ENCODE peak calls at places on chromosomes 2 and 18, in five cellular contexts. U is NCI-H510A, S is hepatocyte, L is NCI-H345, E is breast epithelium. H is an unnamed sample.

GRCh38 chr2:69510204-69510603 is 73.0 kb upstream of the NFU1 start:
- DNase-seq in U (no peak), S (no peak), E (no peak), L (no peak), H (no peak)

GRCh38 chr2:39265315-39265714 is 21.5 kb upstream of the CDKL4 start:
- DNase-seq in S (no peak), U (no peak), L (no peak), E (no peak), H (no peak)

GRCh38 chr2:8515390-8515761 is 166.5 kb upstream of the ID2 start:
- DNase-seq in E (no peak), S (no peak), L (no peak), U (no peak), H (no peak)

GRCh38 chr2:64768426-64769033 is 114.8 kb upstream of the SERTAD2 start:
- DNase-seq in U (no peak), L (no peak), E (no peak), S (no peak), H (no peak)

GRCh38 chr18:58723810-58724602 is 52.7 kb downstream of the MALT1 start:
- DNase-seq in L (no peak), E (no peak), U (no peak), S (no peak), H (no peak)

GRCh38 chr2:84297155-84297554 is 161.9 kb downstream of the SUCLG1 start:
- DNase-seq in E (no peak), S (peak; percentile 79), U (no peak), L (no peak), H (no peak)

GRCh38 chr2:231124833-231125232 is at the start of gene HTR2B:
- DNase-seq in E (no peak), L (no peak), S (no peak), U (no peak), H (no peak)

GRCh38 chr2:73700111-73700510 is 37.0 kb downstream of the TPRKB start:
- DNase-seq in E (no peak), S (no peak), L (no peak), U (no peak), H (no peak)

GRCh38 chr2:16773080-16773713 is 107.6 kb upstream of the CYRIA start:
- DNase-seq in S (peak; percentile 77), U (peak; percentile 10), E (no peak), L (peak; percentile 65), H (no peak)

GRCh38 chr18:47983946-47984345 is 53.5 kb upstream of the SMAD2 start:
- DNase-seq in L (no peak), U (no peak), S (no peak), E (no peak), H (no peak)

GRCh38 chr2:43708891-43709290 is 32.7 kb upstream of the C1GALT1C1L start:
- DNase-seq in U (no peak), L (no peak), S (no peak), E (no peak), H (no peak)

GRCh38 chr2:60415814-60416213 is 137.6 kb downstream of the BCL11A start:
- DNase-seq in S (no peak), E (no peak), U (no peak), L (no peak), H (no peak)

GRCh38 chr2:159209341-159210306 is 76.9 kb downstream of the WDSUB1 start:
- DNase-seq in S (no peak), E (no peak), U (no peak), L (no peak), H (no peak)

GRCh38 chr2:178271629-178272333 is 77.5 kb downstream of the OSBPL6 start:
- DNase-seq in S (peak; percentile 10), E (peak; percentile 57), L (no peak), U (no peak), H (no peak)

GRCh38 chr2:221972813-221973478 is 325.9 kb downstream of the PAX3 start:
- DNase-seq in L (no peak), S (no peak), E (no peak), U (no peak), H (no peak)

GRCh38 chr18:10164241-10165160 is 250.7 kb downstream of the VAPA start:
- DNase-seq in E (no peak), S (no peak), L (peak; percentile 15), U (no peak), H (no peak)

GRCh38 chr18:24003903-24004640 is 10.5 kb upstream of the TTC39C start:
- DNase-seq in L (no peak), E (no peak), U (no peak), S (no peak), H (no peak)

GRCh38 chr2:202249864-202250263 is 11.5 kb upstream of the SUMO1 start:
- DNase-seq in L (no peak), E (no peak), U (no peak), S (no peak), H (no peak)

GRCh38 chr2:240622631-240623235 is 2.5 kb upstream of the GPR35 start:
- DNase-seq in E (peak; percentile 47), U (no peak), S (no peak), L (peak; percentile 53), H (peak; percentile 84)

GRCh38 chr18:55422456-55423185 is 165.4 kb downstream of the TCF4 start:
- DNase-seq in L (no peak), E (no peak), S (no peak), U (no peak), H (no peak)

GRCh38 chr18:3447035-3447894 is 2.7 kb upstream of the TGIF1 start:
- DNase-seq in S (peak; percentile 73), L (no peak), E (peak; percentile 54), U (no peak), H (peak; percentile 64)

GRCh38 chr2:117058366-117058765 is 756.1 kb upstream of the DDX18 start:
- DNase-seq in S (no peak), L (no peak), U (no peak), E (no peak), H (no peak)

GRCh38 chr2:145812163-145812554 is 1292.2 kb upstream of the ZEB2 start:
- DNase-seq in S (no peak), U (peak; percentile 22), L (peak; percentile 19), E (no peak), H (no peak)

GRCh38 chr2:21821697-21822227 is 698.0 kb downstream of the TDRD15 start:
- DNase-seq in S (no peak), E (no peak), L (no peak), U (no peak), H (no peak)

GRCh38 chr2:68031546-68032160 is 31.2 kb downstream of the C1D start:
- DNase-seq in U (peak; percentile 9), L (peak; percentile 77), E (no peak), S (peak; percentile 63), H (no peak)

GRCh38 chr2:232887171-232887850 is 17.2 kb downstream of the SNORC start:
- DNase-seq in E (peak; percentile 38), U (no peak), S (no peak), L (no peak), H (peak; percentile 26)

H was measured in left lung.